ENCODE peak calls at places on chromosomes 4 and X, in nine cellular contexts. D is CD8-positive, alpha-beta memory T cell; M is psoas muscle; G is GM23248; I is H9; T is IMR-90; P is fibroblast of lung; W is uterus; C is BE2C. L is an unnamed sample. For H3K4me1, the result is how much of the 10 kb centered on the place peaks cover.

GRCh38 chr4:110978761-110979160 is 355.9 kb upstream of the PITX2 start:
- DNase-seq in D (no peak), M (no peak), G (no peak), I (no peak), T (no peak), P (no peak), W (no peak), C (no peak), L (no peak)

GRCh38 chr4:17781072-17781830 is at the start of gene FAM184B:
- DNase-seq in D (no peak), M (peak), G (peak), I (peak), T (no peak), P (no peak), W (no peak), C (peak), L (no peak)

GRCh38 chr4:164136181-164136616 is 617.7 kb upstream of the SMIM31 start:
- DNase-seq in D (no peak), M (no peak), G (no peak), I (no peak), T (peak), P (peak), W (no peak), C (no peak), L (no peak)

GRCh38 chrX:120560405-120560841 is 339 bp downstream of the CUL4B start:
- DNase-seq in D (no peak), M (no peak), G (peak), I (no peak), T (peak), P (peak), W (no peak), C (peak), L (no peak)

GRCh38 chr4:113882668-113883067 is 96.8 kb downstream of the ARSJ start:
- DNase-seq in D (no peak), M (no peak), G (no peak), I (no peak), T (peak), P (peak), W (no peak), C (no peak), L (no peak)

GRCh38 chr4:154208424-154208823 is 283.2 kb downstream of the DCHS2 start:
- DNase-seq in D (no peak), M (no peak), G (peak), I (peak), T (no peak), P (no peak), W (no peak), C (no peak), L (no peak)

GRCh38 chr4:5976921-5977320 is 41.3 kb downstream of the C4orf50 start:
- DNase-seq in D (no peak), M (no peak), G (no peak), I (peak), T (no peak), P (no peak), W (no peak), C (no peak), L (no peak)

GRCh38 chr4:10872833-10873517 is 188.4 kb upstream of the CLNK start:
- DNase-seq in D (no peak), M (no peak), G (no peak), I (no peak), T (no peak), P (peak), W (no peak), C (no peak), L (no peak)

GRCh38 chr4:67465032-67465762 is 80.1 kb downstream of the CENPC start:
- DNase-seq in D (no peak), M (no peak), G (peak), I (no peak), T (peak), P (no peak), W (no peak), C (no peak), L (peak)

GRCh38 chr4:86892639-86892965 is 380 bp upstream of the C4orf36 start:
- DNase-seq in D (no peak), M (no peak), G (peak), I (no peak), T (no peak), P (peak), W (no peak), C (no peak), L (no peak)

GRCh38 chr4:74968456-74969164 is 35.7 kb downstream of the PARM1 start:
- DNase-seq in D (no peak), M (no peak), G (no peak), I (no peak), T (no peak), P (no peak), W (no peak), C (no peak), L (no peak)

GRCh38 chr4:74975082-74975481 is 42.2 kb downstream of the PARM1 start:
- DNase-seq in D (no peak), M (no peak), G (no peak), I (no peak), T (no peak), P (no peak), W (no peak), C (no peak), L (no peak)

GRCh38 chr4:74970577-74970976 is 37.7 kb downstream of the PARM1 start:
- DNase-seq in D (no peak), M (no peak), G (no peak), I (no peak), T (no peak), P (no peak), W (no peak), C (peak), L (no peak)

GRCh38 chr4:74967324-74967723 is 34.4 kb downstream of the PARM1 start:
- DNase-seq in D (no peak), M (no peak), G (no peak), I (no peak), T (no peak), P (no peak), W (no peak), C (no peak), L (no peak)

DNA sequence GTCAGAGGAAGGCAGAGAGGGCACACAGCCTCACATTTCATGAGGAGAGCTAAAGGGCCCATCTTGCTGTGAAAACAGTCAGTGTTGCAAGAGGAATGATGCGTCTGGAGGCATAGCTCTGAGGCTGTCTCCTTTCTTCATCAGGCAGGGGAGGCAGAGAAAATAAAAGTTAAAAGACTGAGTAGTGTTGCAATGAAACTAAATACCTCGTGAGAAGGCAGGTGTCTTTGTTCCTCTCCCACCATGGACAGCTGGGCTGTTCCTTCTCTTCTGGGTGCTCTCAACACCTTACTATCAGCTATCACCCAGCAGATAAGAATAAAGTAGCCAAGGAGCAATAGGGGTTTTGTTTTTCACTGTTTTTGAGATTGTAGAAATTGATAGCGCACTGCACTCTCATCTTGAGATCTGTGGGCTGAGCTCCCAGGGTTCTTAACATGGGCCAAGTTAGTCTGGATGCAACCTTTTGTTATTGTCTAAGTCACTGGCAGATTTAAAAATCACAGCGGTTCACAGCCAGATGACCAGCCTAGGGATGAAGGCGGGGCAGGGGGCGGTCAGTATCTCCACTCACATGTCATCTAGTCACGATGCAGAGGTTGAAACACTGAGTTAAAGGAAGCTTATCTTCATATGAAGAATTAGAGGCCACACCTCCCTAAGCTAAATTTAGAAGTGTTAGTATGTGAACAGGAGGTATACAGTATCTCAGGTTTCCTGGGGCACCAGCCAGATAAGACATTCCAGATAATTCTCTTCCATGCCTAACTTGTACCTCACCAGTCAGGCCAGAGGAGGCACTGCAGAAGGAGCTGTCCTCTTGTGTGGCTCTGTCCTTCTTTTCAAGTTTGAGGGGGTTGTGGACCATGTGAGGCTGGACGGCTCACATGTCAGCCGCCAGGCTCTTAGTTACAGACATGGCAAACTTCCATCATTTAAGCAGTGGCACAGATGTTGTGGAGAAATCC is 36.9 kb downstream of the PARM1 start:
- DNase-seq in D (no peak), M (peak), G (no peak), I (peak), T (no peak), P (no peak), W (no peak), C (peak), L (peak)
- H3K4me1 ChIP-seq in D (under half), M (under half), G (under half), I (under half), T (under half), P (under half), W (under half), C (under half), L (under half)

GRCh38 chr4:146472404-146472803 is 49.3 kb downstream of the SLC10A7 start:
- DNase-seq in D (no peak), M (no peak), G (no peak), I (peak), T (no peak), P (no peak), W (no peak), C (peak), L (no peak)

GRCh38 chr4:146481246-146481645 is 40.5 kb downstream of the SLC10A7 start:
- DNase-seq in D (no peak), M (no peak), G (no peak), I (no peak), T (no peak), P (no peak), W (no peak), C (no peak), L (no peak)

GRCh38 chr4:146482788-146483187 is 39.0 kb downstream of the SLC10A7 start:
- DNase-seq in D (no peak), M (no peak), G (no peak), I (no peak), T (no peak), P (no peak), W (no peak), C (no peak), L (no peak)

GRCh38 chr4:146478009-146478408 is 43.7 kb downstream of the SLC10A7 start:
- DNase-seq in D (no peak), M (no peak), G (no peak), I (no peak), T (no peak), P (no peak), W (no peak), C (peak), L (no peak)

DNA sequence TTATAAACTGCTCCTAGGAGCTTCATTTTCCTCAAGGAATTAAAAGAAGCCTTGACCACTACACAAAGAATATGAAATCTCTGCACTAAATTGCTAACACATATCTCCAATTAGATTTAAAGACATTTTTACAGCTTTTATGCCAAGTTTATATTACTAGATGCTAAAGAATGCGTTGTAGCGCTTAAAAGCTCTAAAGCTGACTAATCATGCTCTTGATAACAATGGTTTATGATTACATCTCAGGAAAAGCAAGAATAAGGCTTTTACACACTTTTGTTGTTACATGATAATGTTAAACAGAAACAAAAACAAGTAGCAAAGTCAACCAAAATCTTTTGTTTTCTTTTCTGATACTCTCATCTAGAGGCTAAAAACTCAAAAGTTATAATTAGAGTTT is 44.7 kb downstream of the SLC10A7 start:
- DNase-seq in D (no peak), M (no peak), G (peak), I (no peak), T (no peak), P (no peak), W (no peak), C (no peak), L (no peak)
- H3K4me1 ChIP-seq in D (under half), M (under half), G (under half), I (under half), T (under half), P (under half), W (under half), C (under half), L (under half)

GRCh38 chrX:131734621-131735020 is 190.7 kb downstream of the OR13H1 start:
- DNase-seq in D (no peak), M (peak), G (no peak), I (no peak), T (peak), P (no peak), W (peak), C (no peak), L (no peak)
- H3K4me1 ChIP-seq in D (under half), M (under half), G (under half), I (under half), T (under half), P (under half), W (under half), C (under half), L (under half)

DNA sequence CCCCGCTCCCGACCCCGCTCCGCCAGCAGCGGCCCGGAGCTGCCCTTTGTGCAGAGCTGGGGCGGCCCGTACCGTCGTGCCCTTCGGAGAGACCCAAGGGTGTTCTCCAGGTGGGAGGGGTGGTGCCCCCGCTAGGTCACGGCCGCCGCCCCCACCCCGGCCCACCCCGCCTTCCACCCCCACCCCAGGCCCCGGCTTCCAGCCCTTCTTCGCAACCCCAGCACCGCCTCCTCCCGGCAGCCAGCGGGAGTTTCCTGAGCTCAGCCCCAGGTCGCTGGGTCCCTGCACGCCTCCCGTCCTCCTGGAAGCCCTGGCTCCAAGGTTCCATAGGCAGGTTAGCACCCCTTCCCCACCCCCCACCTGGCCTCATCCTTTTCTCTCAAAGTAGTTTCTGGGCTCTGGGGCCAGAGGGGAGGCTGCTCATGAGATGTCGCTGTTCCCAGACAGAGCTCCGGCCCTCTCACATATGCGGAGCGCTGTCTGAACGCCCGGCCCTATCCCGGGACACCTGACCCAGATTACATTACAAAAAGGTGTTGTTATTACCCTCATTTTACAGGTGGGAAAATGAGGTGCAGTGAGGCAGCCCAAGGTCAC is 25.2 kb upstream of the FGFR3 start:
- DNase-seq in D (no peak), M (no peak), G (peak), I (peak), T (peak), P (peak), W (no peak), C (peak), L (peak)
- H3K4me1 ChIP-seq in D (under half), M (under half), G (under half), I (under half), T (under half), P (under half), W (under half), C (under half), L (under half)

DNA sequence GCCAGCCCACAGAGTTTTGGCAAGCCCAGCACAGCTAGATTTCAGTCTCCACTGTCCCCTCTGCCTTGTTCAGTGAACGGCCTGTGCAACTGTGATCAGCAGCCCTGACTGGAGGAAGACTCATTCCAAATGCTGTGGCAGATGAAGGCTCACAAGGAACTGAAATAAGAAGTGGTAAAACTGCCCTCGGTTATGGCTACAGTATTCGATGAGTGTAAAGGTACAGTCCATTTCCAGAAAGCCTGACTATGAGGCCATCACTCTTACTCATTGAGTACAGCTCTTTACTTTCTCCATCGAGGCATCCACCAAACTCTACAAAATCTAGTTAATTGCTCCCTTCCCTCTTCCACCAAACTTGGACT is 69.1 kb downstream of the RHOH start:
- DNase-seq in D (no peak), M (no peak), G (no peak), I (no peak), T (no peak), P (no peak), W (no peak), C (no peak), L (no peak)
- H3K4me1 ChIP-seq in D (half or more), M (under half), G (under half), I (under half), T (under half), P (under half), W (under half), C (under half), L (under half)

GRCh38 chr4:139968831-139969230 is 185.2 kb downstream of the MAML3 start:
- DNase-seq in D (no peak), M (no peak), G (no peak), I (no peak), T (no peak), P (no peak), W (no peak), C (no peak), L (no peak)
- H3K4me1 ChIP-seq in D (under half), M (under half), G (under half), I (under half), T (under half), P (under half), W (under half), C (under half), L (under half)

L was measured in testis.